ENCODE peak calls at places on chromosomes 2 and 18, in six cellular contexts. Z, M, R, H, O and X are unnamed samples.

GRCh38 chr2:60530660-60531276 is 22.7 kb downstream of the BCL11A start:
- DNase-seq in O (no peak), M (no peak), R (no peak), Z (no peak), H (no peak), X (no peak)

GRCh38 chr2:1518501-1518821 is 105.2 kb downstream of the TPO start:
- DNase-seq in M (no peak), H (no peak), O (no peak), Z (no peak), R (peak), X (no peak)

GRCh38 chr18:1593091-1593490 is 688.4 kb downstream of the ADCYAP1 start:
- DNase-seq in R (no peak), O (no peak), Z (no peak), H (no peak), M (no peak), X (no peak)

GRCh38 chr2:43169091-43169936 is 57.1 kb downstream of the ZFP36L2 start:
- DNase-seq in R (peak), O (no peak), H (no peak), M (no peak), Z (peak), X (no peak)

GRCh38 chr2:45170191-45170975 is 161.1 kb upstream of the SIX2 start:
- DNase-seq in O (no peak), Z (no peak), R (peak), M (no peak), H (no peak), X (no peak)

GRCh38 chr18:69161383-69162028 is 239.2 kb upstream of the DOK6 start:
- DNase-seq in M (peak), O (no peak), Z (no peak), R (no peak), H (peak), X (no peak)

GRCh38 chr2:229335877-229336346 is 64.8 kb upstream of the PID1 start:
- DNase-seq in R (no peak), H (no peak), M (no peak), O (peak), Z (no peak), X (no peak)

GRCh38 chr2:237025090-237025865 is 60.4 kb upstream of the COPS8 start:
- DNase-seq in R (no peak), Z (no peak), H (no peak), M (peak), O (peak), X (peak)

GRCh38 chr2:219452361-219453317 is 18.0 kb downstream of the SPEG start:
- DNase-seq in M (peak), Z (no peak), H (no peak), O (peak), R (no peak), X (no peak)

GRCh38 chr2:216553093-216553478 is 54.4 kb downstream of the RPL37A start:
- DNase-seq in H (no peak), O (no peak), Z (no peak), R (no peak), M (no peak), X (no peak)

GRCh38 chr2:235570256-235570655 is 76.4 kb downstream of the AGAP1 start:
- DNase-seq in Z (no peak), R (no peak), M (peak), H (no peak), O (no peak), X (no peak)

GRCh38 chr2:15253247-15253646 is 307.9 kb downstream of the NBAS start:
- DNase-seq in O (no peak), R (no peak), H (no peak), Z (no peak), M (no peak), X (no peak)

GRCh38 chr2:212537311-212538155 is 1.1 kb downstream of the ERBB4 start:
- DNase-seq in Z (no peak), H (peak), R (no peak), O (peak), M (no peak), X (peak)

GRCh38 chr18:26003391-26003790 is 87.0 kb downstream of the SS18 start:
- DNase-seq in Z (no peak), R (no peak), O (no peak), M (no peak), H (no peak), X (no peak)

GRCh38 chr2:105518897-105519296 is 120.0 kb upstream of the FHL2 start:
- DNase-seq in Z (no peak), M (no peak), O (no peak), R (no peak), H (no peak), X (peak)

GRCh38 chr2:131034122-131035051 is 58.9 kb downstream of the FAM168B start:
- DNase-seq in H (peak), M (no peak), O (peak), R (no peak), Z (no peak), X (no peak)

GRCh38 chr2:187519419-187520120 is 34.7 kb downstream of the TFPI start:
- DNase-seq in Z (no peak), M (no peak), H (no peak), O (no peak), R (no peak), X (no peak)

GRCh38 chr2:44168684-44169154 is at the start of gene PPM1B:
- DNase-seq in R (peak), Z (no peak), O (peak), H (peak), M (no peak), X (peak)

GRCh38 chr2:191311627-191312026 is 66.4 kb downstream of the MYO1B start:
- DNase-seq in R (no peak), Z (peak), M (no peak), O (no peak), H (no peak), X (no peak)

GRCh38 chr2:16626497-16626896 is 39.1 kb downstream of the CYRIA start:
- DNase-seq in Z (peak), O (peak), H (peak), M (no peak), R (no peak), X (peak)

GRCh38 chr18:35089918-35090550 is 48.8 kb downstream of the MAPRE2 start:
- DNase-seq in O (no peak), R (no peak), Z (no peak), M (no peak), H (no peak), X (no peak)

GRCh38 chr2:128792476-128793054 is 473.9 kb upstream of the HS6ST1 start:
- DNase-seq in R (no peak), H (no peak), M (no peak), Z (no peak), O (no peak), X (no peak)

GRCh38 chr2:167929461-167929860 is 317.9 kb downstream of the STK39 start:
- DNase-seq in M (no peak), R (no peak), Z (no peak), H (no peak), O (no peak), X (no peak)

GRCh38 chr18:33987206-33987605 is 237.5 kb downstream of the NOL4 start:
- DNase-seq in R (no peak), O (no peak), M (no peak), Z (no peak), H (no peak), X (no peak)

GRCh38 chr2:105789745-105790466 is 45.2 kb downstream of the NCK2 start:
- DNase-seq in R (no peak), H (peak), Z (peak), M (peak), O (peak), X (no peak)

GRCh38 chr2:147860009-147860408 is 15.2 kb downstream of the ACVR2A start:
- DNase-seq in R (no peak), M (no peak), Z (no peak), H (no peak), O (no peak), X (no peak)

GRCh38 chr2:100212820-100213219 is 70.4 kb upstream of the AFF3 start:
- DNase-seq in M (no peak), H (peak), Z (no peak), O (no peak), R (no peak), X (no peak)

GRCh38 chr2:13056259-13056843 is 339.6 kb downstream of the TRIB2 start:
- DNase-seq in O (no peak), H (no peak), M (no peak), Z (no peak), R (no peak), X (no peak)

GRCh38 chr18:58993260-58993659 is 128.6 kb downstream of the ZNF532 start:
- DNase-seq in O (no peak), R (no peak), Z (no peak), H (no peak), M (peak), X (no peak)

GRCh38 chr2:69223759-69224494 is 163.1 kb downstream of the GFPT1 start:
- DNase-seq in H (no peak), M (no peak), R (no peak), O (no peak), Z (no peak), X (no peak)

GRCh38 chr2:185807351-185807750 is 68.7 kb downstream of the FSIP2 start:
- DNase-seq in Z (no peak), O (no peak), M (no peak), R (no peak), H (no peak), X (no peak)